ENCODE peak calls at places on chromosomes 6 and 20, in eight cellular contexts. E is bronchial epithelial cell, I is WTC11, T is A673, H is AG09309, R is brain microvascular endothelial cell, D is body of pancreas, F is heart right ventricle. X is an unnamed sample.

GRCh38 chr6:45278367-45278766 is 49.8 kb upstream of the RUNX2 start:
- DNase-seq in T (no peak), I (no peak), H (no peak), R (no peak), F (no peak), E (no peak), D (no peak), X (no peak)

GRCh38 chr20:51769941-51770615 is 1.9 kb upstream of the ATP9A start:
- DNase-seq in R (no peak), H (no peak), E (no peak), D (no peak), T (peak; percentile 75), I (no peak), F (no peak), X (no peak)

GRCh38 chr6:33116881-33117711 is 41.3 kb downstream of the HLA-DPB1 start:
- DNase-seq in H (no peak), F (no peak), T (peak; percentile 15), D (no peak), I (peak; percentile 70), R (no peak), E (no peak), X (no peak)

GRCh38 chr6:166705070-166705469 is 78.0 kb upstream of the RPS6KA2 start:
- DNase-seq in H (no peak), I (no peak), D (peak; percentile 81), E (no peak), T (no peak), R (no peak), F (no peak), X (no peak)

GRCh38 chr20:45427236-45428149 is 11.6 kb downstream of the PIGT start:
- DNase-seq in R (no peak), E (no peak), D (peak; percentile 49), I (no peak), H (no peak), T (no peak), F (no peak), X (no peak)

GRCh38 chr20:8050117-8050837 is 30.7 kb upstream of the TMX4 start:
- DNase-seq in D (no peak), F (no peak), R (no peak), H (no peak), I (no peak), T (no peak), E (no peak), X (no peak)

GRCh38 chr20:22348010-22348409 is 236.4 kb downstream of the FOXA2 start:
- DNase-seq in F (no peak), H (no peak), R (no peak), D (no peak), T (no peak), E (no peak), I (no peak), X (no peak)

GRCh38 chr20:24439737-24440136 is 29.7 kb upstream of the SYNDIG1 start:
- DNase-seq in T (no peak), H (no peak), I (no peak), R (no peak), D (no peak), F (no peak), E (no peak), X (no peak)

GRCh38 chr6:106964099-106964498 is 10.4 kb downstream of the CD24 start:
- DNase-seq in R (no peak), H (no peak), T (no peak), I (no peak), F (no peak), E (no peak), D (no peak), X (no peak)

GRCh38 chr6:137246801-137247202 is 27.6 kb upstream of the IFNGR1 start:
- DNase-seq in H (no peak), T (no peak), F (no peak), R (no peak), I (no peak), E (no peak), D (no peak), X (no peak)

GRCh38 chr20:48623176-48623905 is 204.5 kb downstream of the PREX1 start:
- DNase-seq in D (no peak), F (no peak), T (no peak), I (no peak), H (no peak), R (no peak), E (no peak), X (peak; percentile 48)

GRCh38 chr20:4112490-4113420 is 97.4 kb upstream of the RNF24 start:
- DNase-seq in H (no peak), T (peak; percentile 57), R (no peak), D (peak; percentile 70), I (no peak), F (peak; percentile 58), E (peak; percentile 52), X (no peak)

GRCh38 chr20:52598306-52598705 is 373.9 kb upstream of the TSHZ2 start:
- DNase-seq in H (no peak), R (no peak), F (no peak), I (no peak), E (no peak), T (no peak), D (no peak), X (no peak)

GRCh38 chr6:25519856-25520255 is 132.2 kb upstream of the SCGN start:
- DNase-seq in E (no peak), T (no peak), I (no peak), D (no peak), H (no peak), R (no peak), F (no peak), X (no peak)

GRCh38 chr6:148497256-148497655 is 154.6 kb downstream of the SASH1 start:
- DNase-seq in I (no peak), E (no peak), H (peak; percentile 88), D (no peak), T (no peak), R (peak; percentile 72), F (no peak), X (no peak)

DNA sequence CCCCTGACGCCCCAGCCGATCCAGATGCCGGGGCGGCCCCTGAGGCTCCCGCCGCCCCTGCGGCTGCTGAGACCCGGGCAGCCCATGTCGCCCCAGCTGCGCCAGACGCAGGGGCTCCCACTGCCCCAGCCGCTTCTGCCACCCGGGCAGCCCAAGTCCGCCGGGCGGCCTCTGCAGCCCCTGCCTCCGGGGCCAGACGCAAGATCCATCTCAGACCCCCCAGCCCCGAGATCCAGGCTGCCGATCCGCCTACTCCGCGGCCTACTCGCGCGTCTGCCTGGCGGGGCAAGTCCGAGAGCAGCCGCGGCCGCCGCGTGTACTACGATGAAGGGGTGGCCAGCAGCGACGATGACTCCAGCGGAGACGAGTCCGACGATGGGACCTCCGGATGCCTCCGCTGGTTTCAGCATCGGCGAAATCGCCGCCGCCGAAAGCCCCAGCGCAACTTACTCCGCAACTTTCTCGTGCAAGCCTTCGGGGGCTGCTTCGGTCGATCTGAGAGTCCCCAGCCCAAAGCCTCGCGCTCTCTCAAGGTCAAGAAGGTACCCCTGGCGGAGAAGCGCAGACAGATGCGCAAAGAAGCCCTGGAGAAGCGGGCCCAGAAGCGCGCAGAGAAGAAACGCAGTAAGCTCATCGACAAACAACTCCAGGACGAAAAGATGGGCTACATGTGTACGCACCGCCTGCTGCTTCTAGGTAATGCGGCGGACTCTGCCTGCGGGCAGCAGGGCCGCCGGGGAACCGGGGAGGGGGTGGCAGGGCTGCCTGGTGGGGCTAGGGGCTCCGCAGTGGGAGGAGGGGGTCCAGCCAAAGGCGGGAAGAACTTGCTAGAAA is 2.3 kb downstream of the GNAS start:
- DNase-seq in H (no peak), D (no peak), E (no peak), R (no peak), T (no peak), F (no peak), I (peak; percentile 34), X (no peak)
- TF ChIP-seq CTCF in H (no peak), D (no peak), E (no peak), R (no peak), T (no peak), F (no peak), I (no peak), X (no peak)

GRCh38 chr6:131936156-131936555 is 15.0 kb downstream of the CCN2 start:
- DNase-seq in T (no peak), F (no peak), H (no peak), E (no peak), D (no peak), I (no peak), R (no peak), X (no peak)

GRCh38 chr6:131929227-131929626 is 21.9 kb downstream of the CCN2 start:
- DNase-seq in D (no peak), R (no peak), T (peak; percentile 25), I (no peak), H (no peak), F (no peak), E (no peak), X (no peak)

GRCh38 chr6:131931063-131931745 is 20.0 kb downstream of the CCN2 start:
- DNase-seq in I (no peak), E (no peak), F (no peak), D (no peak), T (no peak), H (no peak), R (no peak), X (no peak)
- TF ChIP-seq CTCF in I (no peak), E (no peak), F (no peak), D (no peak), T (no peak), H (no peak), R (no peak), X (no peak)

DNA sequence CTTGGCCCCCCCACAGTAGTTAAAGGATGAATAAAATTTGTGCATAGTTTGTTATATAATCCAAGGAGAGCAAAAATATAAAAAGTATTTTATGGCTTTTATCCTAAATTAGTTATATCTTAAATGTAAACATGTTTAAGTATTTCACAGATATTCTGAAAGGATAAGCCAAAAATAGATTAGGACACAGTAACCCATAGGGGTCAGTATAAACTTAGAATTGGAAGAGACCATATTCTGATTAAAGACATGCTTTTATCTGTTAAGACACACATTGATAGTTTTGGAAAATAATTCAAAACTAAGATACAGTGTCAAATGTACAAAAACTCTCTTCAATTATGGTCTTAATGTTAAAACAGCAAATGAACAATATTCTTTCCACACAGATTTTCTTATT is 4.5 kb upstream of the SERINC1 start:
- DNase-seq in R (no peak), D (no peak), E (peak; percentile 45), H (no peak), T (peak; percentile 54), I (no peak), F (no peak), X (no peak)
- TF ChIP-seq CTCF in R (peak; percentile 26), D (peak; percentile 17), E (no peak), H (peak; percentile 31), T (peak; percentile 65), I (no peak), F (peak; percentile 36), X (peak; percentile 89)

GRCh38 chr6:116278853-116279231 is 888 bp downstream of the TSPYL1 start:
- DNase-seq in H (no peak), T (no peak), F (peak; percentile 67), E (peak; percentile 24), I (no peak), R (no peak), D (peak; percentile 76), X (peak; percentile 49)

GRCh38 chr6:116280960-116281316 is 1.2 kb upstream of the TSPYL1 start:
- DNase-seq in T (no peak), I (no peak), E (no peak), F (no peak), H (no peak), D (no peak), R (no peak), X (no peak)

GRCh38 chr6:116280161-116280959 is 630 bp upstream of the TSPYL1 start:
- DNase-seq in F (no peak), T (no peak), E (peak; percentile 7), R (no peak), D (no peak), H (no peak), I (no peak), X (no peak)

GRCh38 chr6:116278478-116278822 is 1.3 kb downstream of the TSPYL1 start:
- DNase-seq in I (no peak), F (no peak), T (no peak), D (no peak), H (no peak), R (no peak), E (no peak), X (no peak)

GRCh38 chr6:116279232-116280160 is at the start of gene TSPYL1:
- DNase-seq in T (peak; percentile 97), H (peak; percentile 91), D (peak; percentile 97), R (peak; percentile 99), E (peak; percentile 93), F (peak; percentile 98), I (peak; percentile 95), X (peak; percentile 97)
- TF ChIP-seq CTCF in T (peak; percentile 18), H (peak; percentile 21), D (peak; percentile 8), R (peak; percentile 14), E (no peak), F (no peak), I (no peak), X (peak; percentile 48)

X was measured in chondrocyte.